ENCODE peak calls at places on chromosomes 5 and 9, in nine cellular contexts. One of them, this sample, is unnamed.

GRCh38 chr9:119365291-119366027 is 3.8 kb downstream of the BRINP1 start:
- DNase-seq in kidney epithelial cell: no peak
- DNase-seq in skeletal muscle cell: no peak
- DNase-seq in epithelial cell of proximal tubule: no peak
- DNase-seq in Peyer's patch: no peak
- DNase-seq in fibroblast of pulmonary artery: peak
- DNase-seq in CD8-positive, alpha-beta memory T cell: no peak
- DNase-seq in HCT116: no peak
- DNase-seq in kidney: no peak
- DNase-seq in this sample: no peak

GRCh38 chr5:4295663-4296339 is 700.2 kb downstream of the IRX1 start:
- DNase-seq in kidney epithelial cell: no peak
- DNase-seq in skeletal muscle cell: no peak
- DNase-seq in epithelial cell of proximal tubule: no peak
- DNase-seq in Peyer's patch: no peak
- DNase-seq in fibroblast of pulmonary artery: peak
- DNase-seq in CD8-positive, alpha-beta memory T cell: no peak
- DNase-seq in HCT116: no peak
- DNase-seq in kidney: no peak
- DNase-seq in this sample: no peak

GRCh38 chr5:80069251-80069650 is 34.1 kb downstream of the THBS4 start:
- DNase-seq in kidney epithelial cell: no peak
- DNase-seq in skeletal muscle cell: no peak
- DNase-seq in epithelial cell of proximal tubule: no peak
- DNase-seq in Peyer's patch: no peak
- DNase-seq in fibroblast of pulmonary artery: peak
- DNase-seq in CD8-positive, alpha-beta memory T cell: no peak
- DNase-seq in HCT116: no peak
- DNase-seq in kidney: no peak
- DNase-seq in this sample: no peak

GRCh38 chr9:107239474-107239873 is 43.6 kb upstream of the RAD23B start:
- DNase-seq in kidney epithelial cell: no peak
- DNase-seq in skeletal muscle cell: no peak
- DNase-seq in epithelial cell of proximal tubule: no peak
- DNase-seq in Peyer's patch: no peak
- DNase-seq in fibroblast of pulmonary artery: no peak
- DNase-seq in CD8-positive, alpha-beta memory T cell: no peak
- DNase-seq in HCT116: no peak
- DNase-seq in kidney: no peak
- DNase-seq in this sample: no peak

GRCh38 chr5:109409061-109409843 is 522 bp downstream of the PJA2 start:
- DNase-seq in kidney epithelial cell: no peak
- DNase-seq in skeletal muscle cell: peak
- DNase-seq in epithelial cell of proximal tubule: no peak
- DNase-seq in Peyer's patch: peak
- DNase-seq in fibroblast of pulmonary artery: peak
- DNase-seq in CD8-positive, alpha-beta memory T cell: peak
- DNase-seq in HCT116: peak
- DNase-seq in kidney: peak
- DNase-seq in this sample: peak

GRCh38 chr9:5879419-5880181 is 11.1 kb upstream of the MLANA start:
- DNase-seq in kidney epithelial cell: peak
- DNase-seq in skeletal muscle cell: no peak
- DNase-seq in epithelial cell of proximal tubule: peak
- DNase-seq in Peyer's patch: peak
- DNase-seq in fibroblast of pulmonary artery: peak
- DNase-seq in CD8-positive, alpha-beta memory T cell: no peak
- DNase-seq in HCT116: peak
- DNase-seq in kidney: no peak
- DNase-seq in this sample: peak

GRCh38 chr5:108749130-108749861 is 1.6 kb downstream of the FER start:
- DNase-seq in kidney epithelial cell: no peak
- DNase-seq in skeletal muscle cell: peak
- DNase-seq in epithelial cell of proximal tubule: no peak
- DNase-seq in Peyer's patch: no peak
- DNase-seq in fibroblast of pulmonary artery: no peak
- DNase-seq in CD8-positive, alpha-beta memory T cell: peak
- DNase-seq in HCT116: no peak
- DNase-seq in kidney: no peak
- DNase-seq in this sample: no peak

GRCh38 chr9:37790096-37790495 is 5.2 kb upstream of the EXOSC3 start:
- DNase-seq in kidney epithelial cell: no peak
- DNase-seq in skeletal muscle cell: no peak
- DNase-seq in epithelial cell of proximal tubule: no peak
- DNase-seq in Peyer's patch: no peak
- DNase-seq in fibroblast of pulmonary artery: no peak
- DNase-seq in CD8-positive, alpha-beta memory T cell: no peak
- DNase-seq in HCT116: no peak
- DNase-seq in kidney: no peak
- DNase-seq in this sample: no peak

GRCh38 chr5:138504799-138505198 is 38.2 kb downstream of the ETF1 start:
- DNase-seq in kidney epithelial cell: no peak
- DNase-seq in skeletal muscle cell: no peak
- DNase-seq in epithelial cell of proximal tubule: no peak
- DNase-seq in Peyer's patch: no peak
- DNase-seq in fibroblast of pulmonary artery: peak
- DNase-seq in CD8-positive, alpha-beta memory T cell: no peak
- DNase-seq in HCT116: no peak
- DNase-seq in kidney: no peak
- DNase-seq in this sample: peak

GRCh38 chr9:111386386-111386785 is 56.4 kb upstream of the OR2K2 start:
- DNase-seq in kidney epithelial cell: no peak
- DNase-seq in skeletal muscle cell: no peak
- DNase-seq in epithelial cell of proximal tubule: no peak
- DNase-seq in Peyer's patch: no peak
- DNase-seq in fibroblast of pulmonary artery: no peak
- DNase-seq in CD8-positive, alpha-beta memory T cell: no peak
- DNase-seq in HCT116: no peak
- DNase-seq in kidney: no peak
- DNase-seq in this sample: no peak

GRCh38 chr5:159504106-159504856 is 174.0 kb upstream of the IL12B start:
- DNase-seq in kidney epithelial cell: no peak
- DNase-seq in skeletal muscle cell: peak
- DNase-seq in epithelial cell of proximal tubule: no peak
- DNase-seq in Peyer's patch: no peak
- DNase-seq in fibroblast of pulmonary artery: peak
- DNase-seq in CD8-positive, alpha-beta memory T cell: no peak
- DNase-seq in HCT116: no peak
- DNase-seq in kidney: no peak
- DNase-seq in this sample: no peak
- H3K4me3 ChIP-seq in kidney epithelial cell: no peak
- H3K4me3 ChIP-seq in skeletal muscle cell: no peak
- H3K4me3 ChIP-seq in epithelial cell of proximal tubule: no peak
- H3K4me3 ChIP-seq in Peyer's patch: no peak
- H3K4me3 ChIP-seq in fibroblast of pulmonary artery: no peak
- H3K4me3 ChIP-seq in CD8-positive, alpha-beta memory T cell: no peak
- H3K4me3 ChIP-seq in HCT116: no peak
- H3K4me3 ChIP-seq in kidney: no peak
- H3K4me3 ChIP-seq in this sample: no peak

GRCh38 chr5:26487553-26487952 is 550.8 kb downstream of the CDH9 start:
- DNase-seq in kidney epithelial cell: no peak
- DNase-seq in skeletal muscle cell: no peak
- DNase-seq in epithelial cell of proximal tubule: no peak
- DNase-seq in Peyer's patch: no peak
- DNase-seq in fibroblast of pulmonary artery: no peak
- DNase-seq in CD8-positive, alpha-beta memory T cell: no peak
- DNase-seq in HCT116: no peak
- DNase-seq in kidney: no peak
- DNase-seq in this sample: no peak

GRCh38 chr5:26486631-26487030 is 551.8 kb downstream of the CDH9 start:
- DNase-seq in kidney epithelial cell: no peak
- DNase-seq in skeletal muscle cell: no peak
- DNase-seq in epithelial cell of proximal tubule: no peak
- DNase-seq in Peyer's patch: no peak
- DNase-seq in fibroblast of pulmonary artery: no peak
- DNase-seq in CD8-positive, alpha-beta memory T cell: no peak
- DNase-seq in HCT116: no peak
- DNase-seq in kidney: no peak
- DNase-seq in this sample: peak

GRCh38 chr5:26482817-26483375 is 555.5 kb downstream of the CDH9 start:
- DNase-seq in kidney epithelial cell: peak
- DNase-seq in skeletal muscle cell: no peak
- DNase-seq in epithelial cell of proximal tubule: no peak
- DNase-seq in Peyer's patch: no peak
- DNase-seq in fibroblast of pulmonary artery: peak
- DNase-seq in CD8-positive, alpha-beta memory T cell: no peak
- DNase-seq in HCT116: peak
- DNase-seq in kidney: no peak
- DNase-seq in this sample: peak

GRCh38 chr5:26482076-26482816 is 556.1 kb downstream of the CDH9 start:
- DNase-seq in kidney epithelial cell: no peak
- DNase-seq in skeletal muscle cell: no peak
- DNase-seq in epithelial cell of proximal tubule: no peak
- DNase-seq in Peyer's patch: no peak
- DNase-seq in fibroblast of pulmonary artery: no peak
- DNase-seq in CD8-positive, alpha-beta memory T cell: no peak
- DNase-seq in HCT116: no peak
- DNase-seq in kidney: no peak
- DNase-seq in this sample: no peak
- H3K4me3 ChIP-seq in kidney epithelial cell: no peak
- H3K4me3 ChIP-seq in skeletal muscle cell: no peak
- H3K4me3 ChIP-seq in epithelial cell of proximal tubule: no peak
- H3K4me3 ChIP-seq in Peyer's patch: no peak
- H3K4me3 ChIP-seq in fibroblast of pulmonary artery: no peak
- H3K4me3 ChIP-seq in CD8-positive, alpha-beta memory T cell: no peak
- H3K4me3 ChIP-seq in HCT116: no peak
- H3K4me3 ChIP-seq in kidney: peak
- H3K4me3 ChIP-seq in this sample: no peak

GRCh38 chr5:3197237-3197636 is 398.4 kb upstream of the IRX1 start:
- DNase-seq in kidney epithelial cell: no peak
- DNase-seq in skeletal muscle cell: no peak
- DNase-seq in epithelial cell of proximal tubule: no peak
- DNase-seq in Peyer's patch: no peak
- DNase-seq in fibroblast of pulmonary artery: no peak
- DNase-seq in CD8-positive, alpha-beta memory T cell: no peak
- DNase-seq in HCT116: no peak
- DNase-seq in kidney: no peak
- DNase-seq in this sample: no peak
- H3K4me3 ChIP-seq in kidney epithelial cell: no peak
- H3K4me3 ChIP-seq in skeletal muscle cell: no peak
- H3K4me3 ChIP-seq in epithelial cell of proximal tubule: no peak
- H3K4me3 ChIP-seq in Peyer's patch: no peak
- H3K4me3 ChIP-seq in fibroblast of pulmonary artery: no peak
- H3K4me3 ChIP-seq in CD8-positive, alpha-beta memory T cell: no peak
- H3K4me3 ChIP-seq in HCT116: no peak
- H3K4me3 ChIP-seq in kidney: no peak
- H3K4me3 ChIP-seq in this sample: no peak

DNA sequence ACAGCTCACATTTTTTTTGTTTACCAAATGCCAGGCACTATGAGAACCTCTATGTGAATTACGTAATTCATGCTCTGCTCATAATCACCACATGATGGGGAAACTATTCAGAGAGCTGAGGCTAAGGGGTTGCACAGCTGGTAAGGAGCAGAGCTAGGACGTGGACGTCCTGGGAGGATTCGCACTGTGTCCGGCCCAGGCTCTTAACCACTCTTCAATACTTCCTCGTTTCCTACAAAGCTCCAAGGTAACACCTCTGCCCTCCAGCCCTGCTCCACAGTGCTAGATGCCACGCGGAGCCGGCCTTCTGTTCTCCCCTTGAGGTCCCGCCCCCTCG is 8.7 kb downstream of the PHF19 start:
- DNase-seq in kidney epithelial cell: no peak
- DNase-seq in skeletal muscle cell: peak
- DNase-seq in epithelial cell of proximal tubule: no peak
- DNase-seq in Peyer's patch: no peak
- DNase-seq in fibroblast of pulmonary artery: peak
- DNase-seq in CD8-positive, alpha-beta memory T cell: no peak
- DNase-seq in HCT116: no peak
- DNase-seq in kidney: no peak
- DNase-seq in this sample: peak
- H3K4me3 ChIP-seq in kidney epithelial cell: peak
- H3K4me3 ChIP-seq in skeletal muscle cell: peak
- H3K4me3 ChIP-seq in epithelial cell of proximal tubule: peak
- H3K4me3 ChIP-seq in Peyer's patch: peak
- H3K4me3 ChIP-seq in fibroblast of pulmonary artery: peak
- H3K4me3 ChIP-seq in CD8-positive, alpha-beta memory T cell: peak
- H3K4me3 ChIP-seq in HCT116: peak
- H3K4me3 ChIP-seq in kidney: peak
- H3K4me3 ChIP-seq in this sample: peak

This sample was measured in retinal pigment epithelial cell.